ENCODE peak calls at places on chromosomes 11 and 22, in four cellular contexts. One of them, this sample, is unnamed. For H3K9me3, the result is how much of the 10 kb centered on the place peaks cover.

GRCh38 chr11:88164320-88164719 is 10.9 kb downstream of the RAB38 start:
- DNase-seq in IMR-90: no peak
- DNase-seq in Karpas-422: no peak
- DNase-seq in fibroblast of lung: no peak
- DNase-seq in this sample: no peak

GRCh38 chr22:45574069-45574703 is 71.5 kb downstream of the FBLN1 start:
- DNase-seq in IMR-90: no peak
- DNase-seq in Karpas-422: no peak
- DNase-seq in fibroblast of lung: no peak
- DNase-seq in this sample: no peak

GRCh38 chr22:43476341-43476740 is 64.5 kb downstream of the MPPED1 start:
- DNase-seq in IMR-90: no peak
- DNase-seq in Karpas-422: peak
- DNase-seq in fibroblast of lung: no peak
- DNase-seq in this sample: no peak

GRCh38 chr11:47797633-47798032 is 30.5 kb upstream of the FNBP4 start:
- DNase-seq in IMR-90: peak
- DNase-seq in Karpas-422: no peak
- DNase-seq in fibroblast of lung: peak
- DNase-seq in this sample: peak

GRCh38 chr11:107676341-107676740 is 35.5 kb downstream of the SLN start:
- DNase-seq in IMR-90: no peak
- DNase-seq in Karpas-422: no peak
- DNase-seq in fibroblast of lung: no peak
- DNase-seq in this sample: no peak

GRCh38 chr11:99015634-99016454 is 4.9 kb upstream of the CNTN5 start:
- DNase-seq in IMR-90: peak
- DNase-seq in Karpas-422: peak
- DNase-seq in fibroblast of lung: peak
- DNase-seq in this sample: peak

GRCh38 chr11:62125316-62125715 is 1.5 kb downstream of the INCENP start:
- DNase-seq in IMR-90: no peak
- DNase-seq in Karpas-422: peak
- DNase-seq in fibroblast of lung: no peak
- DNase-seq in this sample: peak

GRCh38 chr11:2259897-2260451 is 10.4 kb downstream of the ASCL2 start:
- DNase-seq in IMR-90: no peak
- DNase-seq in Karpas-422: no peak
- DNase-seq in fibroblast of lung: no peak
- DNase-seq in this sample: no peak

GRCh38 chr11:64285885-64286800 is 495 bp downstream of the GPR137 start:
- DNase-seq in IMR-90: no peak
- DNase-seq in Karpas-422: peak
- DNase-seq in fibroblast of lung: no peak
- DNase-seq in this sample: no peak

GRCh38 chr11:46100670-46101069 is 20.6 kb downstream of the PHF21A start:
- DNase-seq in IMR-90: no peak
- DNase-seq in Karpas-422: peak
- DNase-seq in fibroblast of lung: peak
- DNase-seq in this sample: no peak

DNA sequence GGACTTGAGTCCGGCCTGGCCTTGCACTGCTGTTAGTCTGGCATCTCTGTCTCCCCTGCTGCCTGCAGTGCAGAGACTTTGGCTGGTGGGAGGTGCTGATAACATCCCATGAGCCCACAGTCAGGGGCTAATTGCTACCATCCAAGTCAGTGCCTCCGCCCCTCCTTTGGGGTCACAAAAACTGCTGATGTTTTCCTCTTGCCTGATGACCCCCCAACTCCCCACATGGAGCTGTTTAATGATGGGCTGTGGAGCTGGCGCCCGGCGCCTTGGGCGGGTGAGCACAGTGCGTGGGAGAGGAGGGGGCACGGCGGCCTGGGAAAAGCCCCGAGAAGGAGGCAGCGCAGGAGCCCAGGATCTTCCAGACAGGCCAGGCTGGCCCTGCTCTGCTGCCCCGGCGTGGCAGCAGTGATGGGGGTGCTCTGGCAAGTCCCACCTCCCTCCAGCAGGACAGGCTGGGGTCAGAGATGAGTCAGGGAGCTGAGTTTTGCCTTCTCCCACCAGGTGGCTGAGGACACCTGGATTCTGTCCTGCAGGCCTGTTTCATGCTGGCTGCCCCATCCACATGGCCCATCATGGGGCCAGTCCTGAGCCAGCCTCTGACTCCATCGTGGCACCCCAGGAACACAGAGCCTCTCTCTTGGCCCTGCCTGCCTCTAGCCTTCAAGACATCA is 43.8 kb downstream of the NECTIN1 start:
- DNase-seq in IMR-90: no peak
- DNase-seq in Karpas-422: no peak
- DNase-seq in fibroblast of lung: no peak
- DNase-seq in this sample: peak
- H3K9ac ChIP-seq in IMR-90: no peak
- H3K9ac ChIP-seq in Karpas-422: no peak
- H3K9ac ChIP-seq in fibroblast of lung: no peak
- H3K9ac ChIP-seq in this sample: peak

GRCh38 chr22:49549256-49549655 is 278.4 kb downstream of the BRD1 start:
- DNase-seq in IMR-90: no peak
- DNase-seq in Karpas-422: no peak
- DNase-seq in fibroblast of lung: no peak
- DNase-seq in this sample: no peak
- H3K9me3 ChIP-seq in IMR-90: half or more
- H3K9me3 ChIP-seq in Karpas-422: under half
- H3K9me3 ChIP-seq in fibroblast of lung: under half
- H3K9me3 ChIP-seq in this sample: half or more

GRCh38 chr11:68255526-68255925 is 16.2 kb downstream of the C11orf24 start:
- DNase-seq in IMR-90: no peak
- DNase-seq in Karpas-422: no peak
- DNase-seq in fibroblast of lung: no peak
- DNase-seq in this sample: no peak
- H3K9ac ChIP-seq in IMR-90: no peak
- H3K9ac ChIP-seq in Karpas-422: no peak
- H3K9ac ChIP-seq in fibroblast of lung: no peak
- H3K9ac ChIP-seq in this sample: no peak

GRCh38 chr22:47535681-47536080 is 773.2 kb downstream of the TBC1D22A start:
- DNase-seq in IMR-90: no peak
- DNase-seq in Karpas-422: no peak
- DNase-seq in fibroblast of lung: no peak
- DNase-seq in this sample: no peak
- H3K9me3 ChIP-seq in IMR-90: under half
- H3K9me3 ChIP-seq in Karpas-422: under half
- H3K9me3 ChIP-seq in fibroblast of lung: under half
- H3K9me3 ChIP-seq in this sample: under half

GRCh38 chr11:14413307-14414072 is 54.5 kb upstream of the RRAS2 start:
- DNase-seq in IMR-90: peak
- DNase-seq in Karpas-422: no peak
- DNase-seq in fibroblast of lung: peak
- DNase-seq in this sample: peak
- H3K9ac ChIP-seq in IMR-90: no peak
- H3K9ac ChIP-seq in Karpas-422: no peak
- H3K9ac ChIP-seq in fibroblast of lung: no peak
- H3K9ac ChIP-seq in this sample: no peak

This sample was measured in mammary epithelial cell.